ENCODE peak calls at places on chromosome 16, in ten cellular contexts. One of them, this sample, is unnamed.

GRCh38 chr16:28589069-28589468 is 7.8 kb downstream of the SULT1A2 start:
- DNase-seq in ovary: no peak
- DNase-seq in SK-N-SH: no peak
- DNase-seq in A549: no peak
- DNase-seq in K562: no peak
- DNase-seq in HepG2: no peak
- DNase-seq in stomach: no peak
- DNase-seq in tibial nerve: no peak
- DNase-seq in transverse colon: no peak
- DNase-seq in suprapubic skin: no peak
- DNase-seq in this sample: no peak

GRCh38 chr16:84267380-84267779 is 27.3 kb upstream of the WFDC1 start:
- DNase-seq in ovary: no peak
- DNase-seq in SK-N-SH: no peak
- DNase-seq in A549: no peak
- DNase-seq in K562: no peak
- DNase-seq in HepG2: no peak
- DNase-seq in stomach: no peak
- DNase-seq in tibial nerve: no peak
- DNase-seq in transverse colon: no peak
- DNase-seq in suprapubic skin: no peak
- DNase-seq in this sample: no peak

GRCh38 chr16:72996291-72997062 is 51.5 kb downstream of the ZFHX3 start:
- DNase-seq in ovary: no peak
- DNase-seq in SK-N-SH: no peak
- DNase-seq in A549: no peak
- DNase-seq in K562: no peak
- DNase-seq in HepG2: peak
- DNase-seq in stomach: peak
- DNase-seq in tibial nerve: no peak
- DNase-seq in transverse colon: peak
- DNase-seq in suprapubic skin: no peak
- DNase-seq in this sample: no peak

GRCh38 chr16:57694556-57695377 is at the start of gene DRC7:
- DNase-seq in ovary: no peak
- DNase-seq in SK-N-SH: peak
- DNase-seq in A549: peak
- DNase-seq in K562: peak
- DNase-seq in HepG2: peak
- DNase-seq in stomach: peak
- DNase-seq in tibial nerve: no peak
- DNase-seq in transverse colon: peak
- DNase-seq in suprapubic skin: peak
- DNase-seq in this sample: no peak

GRCh38 chr16:85151603-85152413 is 39.5 kb upstream of the CIBAR2 start:
- DNase-seq in ovary: peak
- DNase-seq in SK-N-SH: peak
- DNase-seq in A549: no peak
- DNase-seq in K562: peak
- DNase-seq in HepG2: no peak
- DNase-seq in stomach: peak
- DNase-seq in tibial nerve: peak
- DNase-seq in transverse colon: peak
- DNase-seq in suprapubic skin: peak
- DNase-seq in this sample: peak

GRCh38 chr16:24652803-24653202 is 76.6 kb upstream of the TNRC6A start:
- DNase-seq in ovary: no peak
- DNase-seq in SK-N-SH: no peak
- DNase-seq in A549: no peak
- DNase-seq in K562: no peak
- DNase-seq in HepG2: no peak
- DNase-seq in stomach: no peak
- DNase-seq in tibial nerve: no peak
- DNase-seq in transverse colon: no peak
- DNase-seq in suprapubic skin: no peak
- DNase-seq in this sample: no peak

GRCh38 chr16:3480901-3481695 is 14.2 kb downstream of the C16orf90 start:
- DNase-seq in ovary: no peak
- DNase-seq in SK-N-SH: peak
- DNase-seq in A549: no peak
- DNase-seq in K562: peak
- DNase-seq in HepG2: peak
- DNase-seq in stomach: no peak
- DNase-seq in tibial nerve: no peak
- DNase-seq in transverse colon: no peak
- DNase-seq in suprapubic skin: no peak
- DNase-seq in this sample: no peak

GRCh38 chr16:83713597-83713996 is 94.2 kb upstream of the HSBP1 start:
- DNase-seq in ovary: no peak
- DNase-seq in SK-N-SH: peak
- DNase-seq in A549: peak
- DNase-seq in K562: peak
- DNase-seq in HepG2: no peak
- DNase-seq in stomach: no peak
- DNase-seq in tibial nerve: no peak
- DNase-seq in transverse colon: no peak
- DNase-seq in suprapubic skin: no peak
- DNase-seq in this sample: no peak

GRCh38 chr16:90057738-90058173 is 19.4 kb downstream of the PRDM7 start:
- DNase-seq in ovary: no peak
- DNase-seq in SK-N-SH: no peak
- DNase-seq in A549: no peak
- DNase-seq in K562: peak
- DNase-seq in HepG2: peak
- DNase-seq in stomach: no peak
- DNase-seq in tibial nerve: no peak
- DNase-seq in transverse colon: no peak
- DNase-seq in suprapubic skin: no peak
- DNase-seq in this sample: no peak

GRCh38 chr16:66927012-66927436 is 1.7 kb upstream of the RRAD start:
- DNase-seq in ovary: no peak
- DNase-seq in SK-N-SH: no peak
- DNase-seq in A549: peak
- DNase-seq in K562: no peak
- DNase-seq in HepG2: peak
- DNase-seq in stomach: no peak
- DNase-seq in tibial nerve: no peak
- DNase-seq in transverse colon: no peak
- DNase-seq in suprapubic skin: no peak
- DNase-seq in this sample: no peak

GRCh38 chr16:3023415-3023668 is 400 bp downstream of the HCFC1R1 start:
- DNase-seq in ovary: no peak
- DNase-seq in SK-N-SH: no peak
- DNase-seq in A549: no peak
- DNase-seq in K562: peak
- DNase-seq in HepG2: no peak
- DNase-seq in stomach: no peak
- DNase-seq in tibial nerve: no peak
- DNase-seq in transverse colon: no peak
- DNase-seq in suprapubic skin: no peak
- DNase-seq in this sample: no peak

GRCh38 chr16:12558641-12559040 is 245.0 kb downstream of the CPPED1 start:
- DNase-seq in ovary: no peak
- DNase-seq in SK-N-SH: no peak
- DNase-seq in A549: no peak
- DNase-seq in K562: peak
- DNase-seq in HepG2: peak
- DNase-seq in stomach: no peak
- DNase-seq in tibial nerve: no peak
- DNase-seq in transverse colon: no peak
- DNase-seq in suprapubic skin: no peak
- DNase-seq in this sample: no peak

GRCh38 chr16:86739178-86739577 is 160.8 kb downstream of the FOXL1 start:
- DNase-seq in ovary: no peak
- DNase-seq in SK-N-SH: no peak
- DNase-seq in A549: no peak
- DNase-seq in K562: no peak
- DNase-seq in HepG2: no peak
- DNase-seq in stomach: no peak
- DNase-seq in tibial nerve: no peak
- DNase-seq in transverse colon: no peak
- DNase-seq in suprapubic skin: no peak
- DNase-seq in this sample: no peak

GRCh38 chr16:66115373-66115772 is 251.1 kb upstream of the CDH5 start:
- DNase-seq in ovary: no peak
- DNase-seq in SK-N-SH: no peak
- DNase-seq in A549: peak
- DNase-seq in K562: peak
- DNase-seq in HepG2: no peak
- DNase-seq in stomach: no peak
- DNase-seq in tibial nerve: no peak
- DNase-seq in transverse colon: no peak
- DNase-seq in suprapubic skin: no peak
- DNase-seq in this sample: no peak

GRCh38 chr16:19687279-19687678 is 30.7 kb downstream of the KNOP1 start:
- DNase-seq in ovary: no peak
- DNase-seq in SK-N-SH: no peak
- DNase-seq in A549: no peak
- DNase-seq in K562: no peak
- DNase-seq in HepG2: no peak
- DNase-seq in stomach: no peak
- DNase-seq in tibial nerve: no peak
- DNase-seq in transverse colon: no peak
- DNase-seq in suprapubic skin: no peak
- DNase-seq in this sample: no peak

GRCh38 chr16:1407749-1408148 is 6.8 kb downstream of the UNKL start:
- DNase-seq in ovary: no peak
- DNase-seq in SK-N-SH: peak
- DNase-seq in A549: no peak
- DNase-seq in K562: no peak
- DNase-seq in HepG2: no peak
- DNase-seq in stomach: no peak
- DNase-seq in tibial nerve: no peak
- DNase-seq in transverse colon: no peak
- DNase-seq in suprapubic skin: no peak
- DNase-seq in this sample: no peak

DNA sequence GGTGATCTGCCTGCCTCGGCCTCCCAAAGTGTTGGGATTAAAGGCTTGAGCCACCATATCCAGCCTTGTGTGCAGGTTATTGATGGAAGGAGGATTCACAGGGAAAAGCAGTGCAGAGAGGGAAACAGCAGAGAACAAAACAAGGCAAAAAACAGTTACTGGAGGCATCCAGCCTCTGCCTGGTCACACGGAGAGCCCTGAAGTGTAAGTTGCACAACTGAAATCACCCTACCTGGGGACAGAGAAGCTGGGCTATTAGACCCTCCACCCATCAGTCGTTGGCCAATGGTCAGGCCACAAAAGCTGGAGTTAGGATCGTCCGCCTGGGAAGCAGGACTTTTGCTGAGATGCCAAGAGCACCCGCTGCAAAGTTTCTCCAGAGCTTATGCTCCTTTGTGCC is 57.9 kb upstream of the BCO1 start:
- DNase-seq in ovary: peak
- DNase-seq in SK-N-SH: no peak
- DNase-seq in A549: no peak
- DNase-seq in K562: no peak
- DNase-seq in HepG2: no peak
- DNase-seq in stomach: no peak
- DNase-seq in tibial nerve: no peak
- DNase-seq in transverse colon: no peak
- DNase-seq in suprapubic skin: no peak
- DNase-seq in this sample: no peak
- H3K27ac ChIP-seq in ovary: peak
- H3K27ac ChIP-seq in SK-N-SH: no peak
- H3K27ac ChIP-seq in A549: peak
- H3K27ac ChIP-seq in K562: no peak
- H3K27ac ChIP-seq in HepG2: peak
- H3K27ac ChIP-seq in stomach: peak
- H3K27ac ChIP-seq in tibial nerve: peak
- H3K27ac ChIP-seq in transverse colon: peak
- H3K27ac ChIP-seq in suprapubic skin: peak
- H3K27ac ChIP-seq in this sample: peak

DNA sequence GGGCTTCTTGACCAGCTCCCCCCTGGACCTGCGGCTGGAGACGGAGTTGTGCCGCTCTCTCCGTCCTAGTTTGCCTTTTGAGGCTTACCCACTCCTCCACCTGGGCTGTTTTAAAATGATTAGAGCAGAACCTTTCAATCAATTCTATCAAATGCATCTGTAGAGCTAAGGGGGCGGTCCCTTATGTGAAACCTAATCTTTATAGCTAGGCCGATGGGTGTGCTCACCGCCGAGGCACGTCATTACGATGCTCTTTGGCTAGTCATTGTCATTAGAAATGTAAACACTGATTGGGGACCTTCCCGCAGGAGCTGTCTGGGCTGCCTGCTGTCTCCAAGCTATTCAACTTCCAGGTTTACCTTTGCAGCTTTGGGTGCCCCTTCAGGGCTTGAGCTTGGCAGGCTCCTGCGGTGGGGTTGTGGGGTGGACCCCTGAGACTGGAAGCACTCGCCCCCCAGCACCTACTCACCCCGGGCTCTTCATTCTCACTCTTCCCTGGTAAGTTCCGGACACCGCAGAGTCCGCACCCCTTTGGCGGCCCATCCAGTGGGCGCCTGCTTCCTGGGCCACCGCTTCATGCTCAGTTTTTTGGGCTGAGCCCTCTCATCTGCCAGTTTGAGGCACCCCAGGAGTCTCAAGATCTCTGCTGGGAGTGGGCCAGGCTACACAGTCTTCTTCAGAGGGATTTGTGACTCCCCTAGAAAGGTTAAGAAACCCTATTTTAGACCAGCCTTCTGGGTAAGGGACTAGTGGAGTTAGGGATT is 20.9 kb upstream of the IL17C start:
- DNase-seq in ovary: no peak
- DNase-seq in SK-N-SH: no peak
- DNase-seq in A549: no peak
- DNase-seq in K562: peak
- DNase-seq in HepG2: no peak
- DNase-seq in stomach: no peak
- DNase-seq in tibial nerve: no peak
- DNase-seq in transverse colon: peak
- DNase-seq in suprapubic skin: no peak
- DNase-seq in this sample: no peak
- TF ChIP-seq EP300 in ovary: no peak
- TF ChIP-seq EP300 in SK-N-SH: no peak
- TF ChIP-seq EP300 in A549: no peak
- TF ChIP-seq EP300 in K562: no peak
- TF ChIP-seq EP300 in HepG2: no peak
- TF ChIP-seq EP300 in stomach: no peak
- TF ChIP-seq EP300 in tibial nerve: no peak
- TF ChIP-seq EP300 in transverse colon: no peak
- TF ChIP-seq EP300 in suprapubic skin: no peak
- TF ChIP-seq EP300 in this sample: no peak

GRCh38 chr16:49382916-49383315 is 9.3 kb downstream of the C16orf78 start:
- DNase-seq in ovary: no peak
- DNase-seq in SK-N-SH: no peak
- DNase-seq in A549: peak
- DNase-seq in K562: peak
- DNase-seq in HepG2: peak
- DNase-seq in stomach: no peak
- DNase-seq in tibial nerve: no peak
- DNase-seq in transverse colon: peak
- DNase-seq in suprapubic skin: no peak
- DNase-seq in this sample: peak
- TF ChIP-seq CTCF in ovary: no peak
- TF ChIP-seq CTCF in SK-N-SH: peak
- TF ChIP-seq CTCF in A549: no peak
- TF ChIP-seq CTCF in K562: peak
- TF ChIP-seq CTCF in HepG2: peak
- TF ChIP-seq CTCF in stomach: no peak
- TF ChIP-seq CTCF in tibial nerve: no peak
- TF ChIP-seq CTCF in transverse colon: no peak
- TF ChIP-seq CTCF in suprapubic skin: no peak
- TF ChIP-seq CTCF in this sample: no peak

GRCh38 chr16:67936876-67937605 is 391 bp upstream of the PSMB10 start:
- DNase-seq in ovary: no peak
- DNase-seq in SK-N-SH: no peak
- DNase-seq in A549: no peak
- DNase-seq in K562: peak
- DNase-seq in HepG2: no peak
- DNase-seq in stomach: peak
- DNase-seq in tibial nerve: no peak
- DNase-seq in transverse colon: peak
- DNase-seq in suprapubic skin: no peak
- DNase-seq in this sample: no peak
- H3K27ac ChIP-seq in ovary: peak
- H3K27ac ChIP-seq in SK-N-SH: peak
- H3K27ac ChIP-seq in A549: peak
- H3K27ac ChIP-seq in K562: peak
- H3K27ac ChIP-seq in HepG2: peak
- H3K27ac ChIP-seq in stomach: peak
- H3K27ac ChIP-seq in tibial nerve: peak
- H3K27ac ChIP-seq in transverse colon: peak
- H3K27ac ChIP-seq in suprapubic skin: peak
- H3K27ac ChIP-seq in this sample: peak

This sample was measured in esophagus muscularis mucosa.